ENCODE peak calls at places on chromosome 19, in six cellular contexts. L is EH; U is NAMALWA; R is NCI-H446; G is stimulated activated CD8-positive, alpha-beta memory T cell treated with anti-CD3 and anti-CD28 coated beads, Interleukin-12 subunit alpha, Interleukin-12 subunit beta, amount 100 ng/mL, for 4 hours; F is NCI-H1930. M is an unnamed sample.

GRCh38 chr19:35468637-35469036 is 20.6 kb downstream of the FFAR2 start:
- DNase-seq in L (peak; percentile 25), U (peak; percentile 74), R (no peak), G (peak; percentile 25), F (no peak), M (no peak)

GRCh38 chr19:8593931-8594330 is 16.6 kb downstream of the ADAMTS10 start:
- DNase-seq in L (no peak), U (peak; percentile 40), R (no peak), G (no peak), F (no peak), M (no peak)

GRCh38 chr19:6847828-6848200 is 39.6 kb upstream of the ADGRE1 start:
- DNase-seq in L (no peak), U (no peak), R (no peak), G (no peak), F (no peak), M (no peak)

GRCh38 chr19:858868-859843 is at the start of gene CFD:
- DNase-seq in L (no peak), U (peak; percentile 40), R (no peak), G (no peak), F (no peak), M (no peak)

GRCh38 chr19:7823902-7824301 is 6.1 kb upstream of the EVI5L start:
- DNase-seq in L (no peak), U (no peak), R (no peak), G (no peak), F (no peak), M (no peak)

GRCh38 chr19:13097331-13098258 is 5.1 kb downstream of the LYL1 start:
- DNase-seq in L (no peak), U (no peak), R (no peak), G (no peak), F (no peak), M (no peak)

GRCh38 chr19:45569619-45570421 is 14.8 kb downstream of the OPA3 start:
- DNase-seq in L (peak; percentile 58), U (peak; percentile 61), R (no peak), G (no peak), F (no peak), M (peak; percentile 1)

GRCh38 chr19:8194528-8195275 is 14.5 kb upstream of the CERS4 start:
- DNase-seq in L (no peak), U (peak; percentile 71), R (no peak), G (no peak), F (no peak), M (no peak)

GRCh38 chr19:37309834-37310575 is 60.9 kb upstream of the ZNF527 start:
- DNase-seq in L (no peak), U (peak; percentile 54), R (no peak), G (no peak), F (no peak), M (no peak)

GRCh38 chr19:37986048-37986750 is 79.2 kb downstream of the SIPA1L3 start:
- DNase-seq in L (no peak), U (peak; percentile 44), R (no peak), G (no peak), F (no peak), M (no peak)

GRCh38 chr19:52336976-52337375 is 933 bp downstream of the ZNF610 start:
- DNase-seq in L (no peak), U (no peak), R (no peak), G (no peak), F (no peak), M (no peak)

GRCh38 chr19:46495789-46496099 is at the start of gene PNMA8B:
- DNase-seq in L (no peak), U (no peak), R (no peak), G (no peak), F (peak; percentile 83), M (peak; percentile 22)

GRCh38 chr19:16660763-16661479 is at the start of gene TMEM38A:
- DNase-seq in L (peak; percentile 26), U (peak; percentile 62), R (no peak), G (peak; percentile 32), F (no peak), M (no peak)

GRCh38 chr19:29587518-29587986 is 18.5 kb upstream of the POP4 start:
- DNase-seq in L (peak; percentile 82), U (no peak), R (no peak), G (peak; percentile 35), F (no peak), M (no peak)

GRCh38 chr19:6521718-6522646 is 8.8 kb upstream of the TNFSF9 start:
- DNase-seq in L (peak; percentile 11), U (peak; percentile 96), R (no peak), G (peak; percentile 68), F (no peak), M (no peak)

GRCh38 chr19:44748426-44749254 is at the start of gene BCL3:
- DNase-seq in L (no peak), U (peak; percentile 69), R (no peak), G (peak; percentile 67), F (no peak), M (no peak)

GRCh38 chr19:28021316-28022185 is 1191.4 kb downstream of the UQCRFS1 start:
- DNase-seq in L (no peak), U (peak; percentile 11), R (no peak), G (no peak), F (no peak), M (no peak)

GRCh38 chr19:49150106-49150943 is 4.9 kb downstream of the HRC start:
- DNase-seq in L (peak; percentile 83), U (peak; percentile 76), R (peak; percentile 86), G (no peak), F (peak; percentile 89), M (peak; percentile 88)

GRCh38 chr19:49212302-49212701 is 54.7 kb downstream of the TRPM4 start:
- DNase-seq in L (no peak), U (peak; percentile 62), R (no peak), G (no peak), F (no peak), M (no peak)

GRCh38 chr19:38035515-38036495 is 128.8 kb downstream of the SIPA1L3 start:
- DNase-seq in L (peak; percentile 87), U (no peak), R (no peak), G (no peak), F (no peak), M (peak; percentile 98)

GRCh38 chr19:18985257-18985656 is 44.2 kb upstream of the HOMER3 start:
- DNase-seq in L (no peak), U (no peak), R (no peak), G (no peak), F (no peak), M (no peak)

GRCh38 chr19:33280351-33280921 is 21.9 kb downstream of the CEBPA start:
- DNase-seq in L (no peak), U (peak; percentile 22), R (no peak), G (no peak), F (no peak), M (no peak)

GRCh38 chr19:4362038-4362828 is 18.9 kb downstream of the MPND start:
- DNase-seq in L (no peak), U (no peak), R (no peak), G (no peak), F (no peak), M (no peak)

GRCh38 chr19:58356236-58356970 is 3.1 kb upstream of the A1BG start:
- DNase-seq in L (peak; percentile 46), U (no peak), R (no peak), G (no peak), F (no peak), M (no peak)

GRCh38 chr19:34661357-34661756 is 15.6 kb downstream of the SCGB2B2 start:
- DNase-seq in L (no peak), U (no peak), R (peak; percentile 14), G (no peak), F (no peak), M (no peak)

GRCh38 chr19:53876651-53877224 is 5.3 kb upstream of the PRKCG start:
- DNase-seq in L (no peak), U (no peak), R (no peak), G (no peak), F (no peak), M (no peak)

GRCh38 chr19:1107655-1108261 is 4.0 kb downstream of the GPX4 start:
- DNase-seq in L (no peak), U (no peak), R (no peak), G (no peak), F (no peak), M (no peak)

GRCh38 chr19:17450264-17451075 is 2.0 kb upstream of the TMEM221 start:
- DNase-seq in L (no peak), U (no peak), R (no peak), G (no peak), F (no peak), M (no peak)

GRCh38 chr19:55220525-55220924 is 8.0 kb downstream of the TMEM86B start:
- DNase-seq in L (no peak), U (no peak), R (no peak), G (no peak), F (no peak), M (no peak)

GRCh38 chr19:18194554-18195238 is 1.7 kb downstream of the MPV17L2 start:
- DNase-seq in L (peak; percentile 50), U (peak; percentile 60), R (no peak), G (no peak), F (no peak), M (no peak)

GRCh38 chr19:23914402-23915286 is at the start of gene ZNF726:
- DNase-seq in L (peak; percentile 96), U (peak; percentile 98), R (peak; percentile 91), G (peak; percentile 65), F (peak; percentile 72), M (peak; percentile 42)

GRCh38 chr19:45638930-45639729 is at the start of gene EML2:
- DNase-seq in L (peak; percentile 46), U (peak; percentile 67), R (peak; percentile 27), G (peak; percentile 37), F (peak; percentile 50), M (no peak)

GRCh38 chr19:10416380-10417257 is 3.7 kb upstream of the PDE4A start:
- DNase-seq in L (peak; percentile 82), U (peak; percentile 95), R (peak; percentile 85), G (peak; percentile 87), F (peak; percentile 82), M (peak; percentile 28)

M was measured in NCI-H524 treated with DMSO at 0.1 percent for 48 hours.